ENCODE peak calls at places on chromosome 18, in five cellular contexts. Q is fibroblast of the aortic adventitia; J is HFFc6; R is GM20000; D is CD8-positive, alpha-beta T cell. M is an unnamed sample.
A peak's percentile ranks its signal among the peaks of the same experiment; 100 is the strongest.

GRCh38 chr18:57084331-57085298 is 62.3 kb upstream of the BOD1L2 start:
- DNase-seq in Q (no peak), R (peak; percentile 48), J (no peak), D (no peak), M (peak; percentile 60)

GRCh38 chr18:11501352-11501751 is 108.0 kb upstream of the SLC35G4 start:
- DNase-seq in J (no peak), D (no peak), Q (no peak), R (no peak), M (no peak)

GRCh38 chr18:8938817-8939216 is 163.7 kb upstream of the NDUFV2 start:
- DNase-seq in R (no peak), D (no peak), Q (no peak), J (no peak), M (no peak)

GRCh38 chr18:31954349-31954748 is 11.4 kb upstream of the TRAPPC8 start:
- DNase-seq in J (no peak), R (no peak), Q (peak; percentile 21), D (no peak), M (no peak)

GRCh38 chr18:47930086-47930843 is at the start of gene SMAD2:
- DNase-seq in Q (peak; percentile 69), R (peak; percentile 88), D (peak; percentile 68), J (peak; percentile 31), M (peak; percentile 76)

GRCh38 chr18:24677011-24677410 is 216.6 kb downstream of the HRH4 start:
- DNase-seq in R (no peak), J (peak; percentile 4), Q (peak; percentile 32), D (no peak), M (no peak)

GRCh38 chr18:31058897-31059296 is 16.4 kb upstream of the DSC3 start:
- DNase-seq in R (no peak), D (no peak), J (no peak), Q (no peak), M (no peak)

GRCh38 chr18:13361422-13361821 is 142.9 kb downstream of the LDLRAD4 start:
- DNase-seq in D (no peak), R (no peak), Q (no peak), J (no peak), M (peak; percentile 4)

GRCh38 chr18:27921904-27922541 is 254.9 kb downstream of the CDH2 start:
- DNase-seq in D (no peak), R (no peak), J (peak; percentile 95), Q (peak; percentile 69), M (no peak)

GRCh38 chr18:3494569-3494968 is 44.6 kb downstream of the TGIF1 start:
- DNase-seq in J (no peak), R (no peak), Q (no peak), D (no peak), M (no peak)

GRCh38 chr18:54094474-54094873 is 130.0 kb downstream of the MBD2 start:
- DNase-seq in R (no peak), J (no peak), Q (no peak), D (no peak), M (no peak)

GRCh38 chr18:46429649-46430224 is 227.3 kb downstream of the LOXHD1 start:
- DNase-seq in R (no peak), Q (no peak), D (no peak), J (no peak), M (no peak)

GRCh38 chr18:55768255-55768654 is 180.3 kb upstream of the TCF4 start:
- DNase-seq in J (no peak), Q (no peak), R (no peak), D (no peak), M (no peak)

GRCh38 chr18:34837769-34838194 is 127.7 kb downstream of the DTNA start:
- DNase-seq in R (no peak), J (no peak), D (no peak), Q (peak; percentile 82), M (no peak)

GRCh38 chr18:50507120-50507590 is 52.7 kb upstream of the MAPK4 start:
- DNase-seq in D (no peak), Q (peak; percentile 14), J (no peak), R (peak; percentile 29), M (peak; percentile 32)

GRCh38 chr18:40004246-40004645 is 1950.8 kb upstream of the PIK3C3 start:
- DNase-seq in D (no peak), R (no peak), J (no peak), Q (no peak), M (no peak)

GRCh38 chr18:61748024-61748423 is 144.8 kb downstream of the RNF152 start:
- DNase-seq in D (no peak), J (no peak), R (no peak), Q (no peak), M (no peak)

GRCh38 chr18:76131738-76132137 is 363.3 kb downstream of the ZNF516 start:
- DNase-seq in J (no peak), D (no peak), R (no peak), Q (peak; percentile 36), M (no peak)

GRCh38 chr18:47881752-47882455 is 48.6 kb downstream of the SMAD2 start:
- DNase-seq in R (no peak), D (no peak), J (peak; percentile 41), Q (peak; percentile 56), M (no peak)

GRCh38 chr18:43236921-43237320 is 40.4 kb downstream of the SYT4 start:
- DNase-seq in R (no peak), Q (peak; percentile 2), J (no peak), D (no peak), M (no peak)

GRCh38 chr18:54558609-54559585 is 32.1 kb upstream of the DYNAP start:
- DNase-seq in Q (peak; percentile 26), R (peak; percentile 24), D (no peak), J (no peak), M (peak; percentile 21)

GRCh38 chr18:13376841-13377351 is 158.3 kb downstream of the LDLRAD4 start:
- DNase-seq in J (no peak), Q (no peak), D (peak; percentile 39), R (peak; percentile 46), M (no peak)

GRCh38 chr18:34661464-34662087 is 48.5 kb upstream of the DTNA start:
- DNase-seq in Q (peak; percentile 63), D (no peak), R (peak; percentile 51), J (peak; percentile 48), M (peak; percentile 42)

GRCh38 chr18:13446024-13446423 is 227.5 kb downstream of the LDLRAD4 start:
- DNase-seq in R (no peak), Q (no peak), J (no peak), D (no peak), M (no peak)

GRCh38 chr18:11868230-11868629 is 17.0 kb downstream of the CHMP1B start:
- DNase-seq in R (no peak), D (no peak), Q (no peak), J (no peak), M (no peak)

GRCh38 chr18:60452424-60452823 is 79.8 kb upstream of the MC4R start:
- DNase-seq in Q (peak; percentile 20), D (no peak), J (no peak), R (no peak), M (no peak)

GRCh38 chr18:26103579-26103978 is 13.2 kb upstream of the SS18 start:
- DNase-seq in J (no peak), R (no peak), D (no peak), Q (no peak), M (no peak)

GRCh38 chr18:48367557-48367956 is 41.6 kb downstream of the ZBTB7C start:
- DNase-seq in J (no peak), R (no peak), D (no peak), Q (no peak), M (no peak)

GRCh38 chr18:48839819-48840490 is 110.8 kb downstream of the SMAD7 start:
- DNase-seq in J (no peak), Q (no peak), D (no peak), R (no peak), M (no peak)

GRCh38 chr18:62904396-62905285 is 189.3 kb downstream of the PHLPP1 start:
- DNase-seq in R (no peak), Q (no peak), D (no peak), J (no peak), M (no peak)

GRCh38 chr18:55064760-55065159 is 105.5 kb upstream of the CCDC68 start:
- DNase-seq in D (no peak), J (no peak), Q (no peak), R (peak; percentile 21), M (peak; percentile 15)

GRCh38 chr18:68400889-68401288 is 314.0 kb downstream of the TMX3 start:
- DNase-seq in J (no peak), D (no peak), Q (no peak), R (no peak), M (no peak)

GRCh38 chr18:45702871-45703270 is 21.1 kb upstream of the SLC14A1 start:
- DNase-seq in Q (no peak), R (no peak), J (no peak), D (no peak), M (no peak)

GRCh38 chr18:50560681-50561629 is 1.1 kb downstream of the MAPK4 start:
- DNase-seq in Q (no peak), J (no peak), D (no peak), R (no peak), M (peak; percentile 18)

GRCh38 chr18:35458677-35459441 is 38.9 kb downstream of the INO80C start:
- DNase-seq in Q (peak; percentile 79), R (peak; percentile 46), D (no peak), J (peak; percentile 61), M (no peak)

GRCh38 chr18:10140461-10140911 is 226.7 kb downstream of the VAPA start:
- DNase-seq in J (peak; percentile 52), R (no peak), Q (no peak), D (no peak), M (no peak)

GRCh38 chr18:60686142-60686541 is 313.6 kb upstream of the MC4R start:
- DNase-seq in R (no peak), Q (no peak), J (no peak), D (no peak), M (no peak)

GRCh38 chr18:28411806-28412205 is 234.9 kb upstream of the CDH2 start:
- DNase-seq in J (peak; percentile 93), D (no peak), Q (peak; percentile 86), R (no peak), M (no peak)

GRCh38 chr18:58128286-58129018 is 84.4 kb downstream of the NEDD4L start:
- DNase-seq in R (no peak), J (no peak), D (no peak), Q (no peak), M (no peak)
- TF ChIP-seq CTCF in R (no peak), J (no peak), D (no peak), Q (no peak), M (no peak)

GRCh38 chr18:64037812-64038414 is 68.0 kb downstream of the SERPINB8 start:
- DNase-seq in D (no peak), R (peak; percentile 70), J (peak; percentile 19), Q (peak; percentile 20), M (peak; percentile 38)
- TF ChIP-seq CTCF in D (peak; percentile 63), R (peak; percentile 22), J (peak; percentile 81), Q (peak; percentile 43), M (peak; percentile 40)

GRCh38 chr18:5546660-5547059 is 2.9 kb upstream of the EPB41L3 start:
- DNase-seq in R (peak; percentile 25), J (peak; percentile 15), D (no peak), Q (peak; percentile 69), M (no peak)
- TF ChIP-seq CTCF in R (no peak), J (peak; percentile 22), D (no peak), Q (peak; percentile 73), M (no peak)

GRCh38 chr18:74495581-74496507 is at the start of gene CNDP2:
- DNase-seq in D (peak; percentile 97), Q (peak; percentile 98), J (peak; percentile 99), R (peak; percentile 99), M (peak; percentile 98)

GRCh38 chr18:74494514-74494913 is 1.6 kb upstream of the CNDP2 start:
- DNase-seq in Q (no peak), D (no peak), J (no peak), R (no peak), M (no peak)

GRCh38 chr18:74497308-74497640 is 1.1 kb downstream of the CNDP2 start:
- DNase-seq in D (no peak), R (no peak), J (no peak), Q (no peak), M (no peak)

GRCh38 chr18:74497778-74498177 is 1.6 kb downstream of the CNDP2 start:
- DNase-seq in D (no peak), Q (no peak), J (no peak), R (no peak), M (no peak)

GRCh38 chr18:74496508-74497307 is 545 bp downstream of the CNDP2 start:
- DNase-seq in J (peak; percentile 41), R (peak; percentile 48), Q (peak; percentile 52), D (peak; percentile 15), M (no peak)
- TF ChIP-seq CTCF in J (peak; percentile 53), R (no peak), Q (peak; percentile 28), D (no peak), M (no peak)